ENCODE peak calls at places on chromosomes 6 and 20, in eight cellular contexts. Y is OCI-LY7, Z is GM23338, N is colonic mucosa, K is progenitor cell of endocrine pancreas, E is mesothelial cell of epicardium, R is fibroblast of mammary gland, X is heart left ventricle. J is an unnamed sample.

GRCh38 chr20:49573900-49574416 is 6.0 kb upstream of the PTGIS start:
- DNase-seq in X (peak), Y (no peak), R (peak), E (no peak), K (no peak), N (no peak), Z (no peak), J (no peak)

GRCh38 chr20:36036688-36037087 is 68.3 kb downstream of the CNBD2 start:
- DNase-seq in Y (no peak), X (no peak), E (no peak), K (no peak), Z (no peak), R (no peak), N (no peak), J (no peak)

GRCh38 chr6:150599199-150600002 is at the start of gene PLEKHG1:
- DNase-seq in E (peak), R (peak), Y (peak), Z (peak), K (peak), N (peak), X (peak), J (peak)

GRCh38 chr6:136012198-136012884 is 160.8 kb downstream of the PDE7B start:
- DNase-seq in E (no peak), K (no peak), N (no peak), Z (no peak), X (no peak), R (peak), Y (no peak), J (no peak)

GRCh38 chr6:121442591-121442990 is 7.1 kb downstream of the GJA1 start:
- DNase-seq in K (no peak), Y (no peak), R (no peak), E (no peak), Z (peak), N (no peak), X (peak), J (no peak)

GRCh38 chr6:6246539-6246938 is 73.9 kb downstream of the F13A1 start:
- DNase-seq in Y (peak), K (no peak), N (no peak), E (no peak), X (no peak), R (no peak), Z (no peak), J (no peak)

GRCh38 chr6:168194732-168195565 is 115.9 kb upstream of the FRMD1 start:
- DNase-seq in E (no peak), N (no peak), X (no peak), R (no peak), Z (no peak), Y (no peak), K (no peak), J (no peak)

GRCh38 chr6:144362042-144363018 is 77.2 kb downstream of the UTRN start:
- DNase-seq in X (no peak), R (peak), N (no peak), K (no peak), Y (no peak), Z (no peak), E (no peak), J (no peak)

GRCh38 chr6:25872804-25873203 is 1.2 kb downstream of the SLC17A3 start:
- DNase-seq in E (no peak), K (no peak), Y (no peak), X (no peak), R (no peak), Z (no peak), N (no peak), J (no peak)

GRCh38 chr6:170051229-170052172 is 239.4 kb downstream of the DLL1 start:
- DNase-seq in K (no peak), Z (no peak), X (peak), N (no peak), R (no peak), Y (no peak), E (peak), J (peak)

GRCh38 chr20:57856658-57857057 is 146.8 kb upstream of the PMEPA1 start:
- DNase-seq in Y (no peak), Z (no peak), N (no peak), X (no peak), K (no peak), R (no peak), E (no peak), J (no peak)

GRCh38 chr20:25546048-25546447 is 39.3 kb downstream of the NINL start:
- DNase-seq in Y (no peak), E (no peak), Z (no peak), X (no peak), K (no peak), R (no peak), N (no peak), J (no peak)

GRCh38 chr6:91895592-91895991 is 1308.7 kb upstream of the MAP3K7 start:
- DNase-seq in E (no peak), X (no peak), R (no peak), Y (no peak), Z (no peak), N (no peak), K (no peak), J (no peak)

GRCh38 chr6:17808609-17809008 is 101.9 kb upstream of the NUP153 start:
- DNase-seq in X (no peak), E (no peak), Y (no peak), N (no peak), K (no peak), R (no peak), Z (no peak), J (no peak)

GRCh38 chr6:55696041-55696440 is 117.0 kb upstream of the HMGCLL1 start:
- DNase-seq in E (no peak), Z (no peak), N (no peak), Y (no peak), R (no peak), K (no peak), X (no peak), J (no peak)

GRCh38 chr6:110392727-110393126 is 22.6 kb downstream of the DDO start:
- DNase-seq in Y (no peak), K (no peak), N (no peak), X (no peak), E (no peak), R (no peak), Z (peak), J (peak)

DNA sequence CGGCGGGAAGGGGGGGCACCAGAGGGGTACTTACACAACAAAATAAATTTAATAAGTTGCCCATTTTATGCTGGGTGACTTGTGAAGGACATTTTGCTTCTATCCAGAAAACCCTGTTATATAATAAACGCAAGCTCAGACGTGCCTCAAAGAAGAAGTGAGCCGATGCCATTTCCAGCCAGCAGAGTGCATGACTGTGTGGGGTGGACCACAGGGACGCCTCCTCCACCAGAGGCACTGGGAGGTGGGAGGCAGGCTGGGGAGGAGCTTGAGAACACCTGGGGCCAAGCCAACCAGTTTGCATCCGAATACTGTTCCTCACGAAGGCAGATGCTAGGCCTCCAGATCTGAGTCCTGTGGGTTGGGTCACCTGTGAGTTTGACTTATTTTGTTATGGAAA is 363.9 kb downstream of the RNGTT start:
- DNase-seq in R (no peak), X (no peak), Y (peak), E (no peak), Z (peak), N (no peak), K (no peak), J (no peak)
- TF ChIP-seq CTCF in R (no peak), X (no peak), Y (peak), E (no peak), Z (peak), N (no peak), K (no peak), J (no peak)

DNA sequence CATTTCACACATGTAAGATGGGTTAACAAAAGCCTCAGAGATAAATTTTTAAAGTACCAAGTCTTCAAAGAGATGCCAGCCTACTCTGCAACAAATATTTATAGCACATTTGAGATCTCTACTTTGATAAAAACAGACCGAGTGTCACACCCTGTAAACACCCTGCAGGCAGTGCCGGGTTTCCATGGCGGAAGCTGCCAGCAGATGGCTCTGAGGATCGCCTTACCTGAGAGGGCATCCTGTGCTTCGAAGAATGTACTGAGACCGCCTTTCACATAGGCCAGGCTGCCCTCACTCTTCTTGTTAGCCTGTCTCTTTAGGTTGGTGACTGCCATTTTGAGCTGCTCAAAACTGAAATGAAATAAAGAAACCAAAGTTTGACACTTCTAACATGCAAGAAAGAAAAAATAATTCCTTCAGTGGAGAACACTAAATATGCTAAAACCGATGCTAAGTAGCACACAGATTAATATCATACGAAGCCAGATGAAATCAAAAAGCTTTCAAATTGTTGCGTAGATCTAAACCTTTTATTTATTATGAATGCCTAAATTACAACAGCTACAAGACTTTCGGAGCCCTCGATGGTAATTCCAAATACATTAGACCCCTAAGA is 39.3 kb downstream of the HUS1B start:
- DNase-seq in R (no peak), K (no peak), E (no peak), N (no peak), X (no peak), Z (peak), Y (no peak), J (no peak)
- TF ChIP-seq CTCF in R (no peak), K (no peak), E (no peak), N (no peak), X (no peak), Z (peak), Y (peak), J (no peak)

GRCh38 chr6:44258325-44258863 is 1.1 kb upstream of the SLC35B2 start:
- DNase-seq in K (no peak), N (no peak), E (no peak), Y (no peak), X (no peak), R (no peak), Z (no peak), J (no peak)

GRCh38 chr6:44257007-44257752 is at the start of gene SLC35B2:
- DNase-seq in R (peak), E (no peak), Y (peak), Z (peak), X (peak), N (peak), K (peak), J (peak)

GRCh38 chr6:44258921-44259320 is 1.6 kb upstream of the SLC35B2 start:
- DNase-seq in N (no peak), X (no peak), Y (no peak), K (no peak), R (no peak), Z (no peak), E (no peak), J (no peak)

GRCh38 chr6:44256291-44257006 is 879 bp downstream of the SLC35B2 start:
- DNase-seq in K (no peak), R (no peak), X (no peak), Y (no peak), E (no peak), N (peak), Z (peak), J (peak)

DNA sequence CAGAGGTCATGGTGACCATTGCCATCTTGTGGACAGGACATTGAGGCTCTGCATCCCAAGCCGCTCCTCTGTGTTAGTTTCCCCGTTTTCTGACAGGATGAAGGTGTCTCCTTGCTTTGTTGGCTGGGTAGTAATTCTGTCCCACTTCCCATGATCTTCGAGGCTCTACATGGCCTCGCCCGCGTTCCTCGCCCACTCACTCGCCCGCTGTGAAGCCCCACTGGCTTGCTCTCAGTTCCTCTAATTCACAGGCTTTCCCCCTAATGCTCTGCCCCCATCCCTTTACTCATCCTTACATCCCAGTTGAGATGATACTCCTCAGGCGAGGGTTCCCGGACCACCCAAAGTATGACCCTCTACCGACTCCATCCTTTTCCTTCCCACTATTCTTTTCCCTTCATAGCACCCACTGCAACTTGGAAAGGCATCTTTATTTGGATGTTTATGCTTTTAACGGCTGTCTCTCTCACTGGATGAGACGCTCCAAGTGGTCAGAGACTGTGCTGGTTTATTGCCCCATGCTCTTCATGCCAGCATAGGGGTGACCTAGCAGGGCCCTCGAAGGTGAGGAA is 511 bp upstream of the SLC35B2 start:
- DNase-seq in Y (no peak), K (no peak), X (no peak), R (no peak), Z (no peak), N (no peak), E (no peak), J (no peak)
- TF ChIP-seq CTCF in Y (peak), K (no peak), X (no peak), R (no peak), Z (no peak), N (no peak), E (peak), J (no peak)

GRCh38 chr20:2470432-2471193 is at the start of gene SNRPB:
- DNase-seq in R (peak), Y (peak), K (peak), Z (peak), X (peak), N (peak), E (peak), J (peak)
- TF ChIP-seq CTCF in R (no peak), Y (no peak), K (no peak), Z (no peak), X (no peak), N (no peak), E (no peak), J (no peak)

DNA sequence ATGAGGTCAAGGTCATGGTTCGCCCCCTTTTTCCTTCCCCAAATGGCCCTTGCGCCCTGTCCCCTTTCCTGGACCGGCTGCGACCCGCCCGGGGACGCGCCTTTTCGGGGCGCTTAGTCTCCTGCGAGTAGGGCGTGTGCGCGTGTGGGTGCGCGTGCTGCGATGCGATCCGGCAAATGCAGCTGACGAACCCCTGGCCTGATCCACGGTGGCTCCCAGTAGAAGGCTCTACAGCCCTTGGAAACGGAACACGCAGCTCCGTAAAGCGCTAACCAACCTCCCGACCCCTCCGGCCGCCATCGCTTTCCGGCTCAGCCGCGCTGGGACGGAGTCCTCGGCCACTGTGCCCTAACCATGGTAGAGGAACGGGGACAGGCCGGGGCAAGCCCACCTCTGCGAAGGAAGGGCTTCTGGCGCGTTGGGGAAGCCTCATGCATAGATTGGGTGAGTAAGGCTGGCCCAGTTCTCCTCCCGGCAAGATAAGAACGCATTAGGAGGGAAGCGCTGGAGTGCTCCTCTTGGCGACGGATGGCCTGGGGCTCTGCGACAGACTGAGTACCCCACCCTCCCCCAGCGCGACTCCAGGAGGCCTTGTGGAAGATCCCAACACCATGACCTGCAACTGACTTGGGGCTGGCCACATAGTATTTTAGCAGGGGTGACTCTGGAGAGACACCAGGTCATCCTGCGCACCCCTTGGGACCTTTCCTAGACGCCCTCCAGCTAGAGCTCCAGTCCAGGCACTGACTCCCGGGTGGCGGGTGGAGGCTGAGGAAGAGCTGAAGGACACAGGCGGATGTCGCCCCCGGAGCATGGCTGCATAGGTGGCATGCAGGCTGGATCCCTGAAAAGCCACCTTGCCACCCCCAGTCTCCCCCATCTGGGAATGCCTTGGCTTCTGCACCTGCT is 1.1 kb upstream of the SLC4A11 start:
- DNase-seq in K (no peak), R (peak), X (no peak), Y (no peak), N (no peak), Z (peak), E (no peak), J (peak)
- TF ChIP-seq CTCF in K (no peak), R (no peak), X (no peak), Y (no peak), N (no peak), Z (no peak), E (no peak), J (no peak)

GRCh38 chr6:155832596-155832995 is 377.0 kb upstream of the NOX3 start:
- DNase-seq in X (no peak), Y (peak), K (no peak), R (peak), Z (peak), N (no peak), E (no peak), J (no peak)
- TF ChIP-seq CTCF in X (no peak), Y (peak), K (no peak), R (no peak), Z (peak), N (no peak), E (no peak), J (no peak)

GRCh38 chr20:38723982-38724602 is at the start of gene SLC32A1:
- DNase-seq in R (no peak), N (no peak), E (no peak), X (no peak), K (no peak), Y (no peak), Z (peak), J (no peak)

GRCh38 chr20:38725959-38726848 is 1.9 kb downstream of the SLC32A1 start:
- DNase-seq in E (peak), Y (no peak), X (peak), N (no peak), Z (peak), K (peak), R (peak), J (no peak)

GRCh38 chr20:38723069-38723981 is 961 bp upstream of the SLC32A1 start:
- DNase-seq in Y (no peak), X (no peak), E (no peak), N (no peak), K (no peak), Z (peak), R (peak), J (no peak)

GRCh38 chr20:38725458-38725958 is 1.2 kb downstream of the SLC32A1 start:
- DNase-seq in R (no peak), N (no peak), Z (no peak), X (no peak), Y (no peak), E (no peak), K (no peak), J (no peak)

GRCh38 chr20:38724603-38725457 is 544 bp downstream of the SLC32A1 start:
- DNase-seq in Z (peak), X (no peak), R (no peak), N (no peak), K (no peak), Y (peak), E (no peak), J (no peak)
- TF ChIP-seq CTCF in Z (peak), X (no peak), R (no peak), N (no peak), K (no peak), Y (peak), E (no peak), J (no peak)

J was measured in left lung.